ENCODE peak calls at places on chromosomes 6 and 20, in six cellular contexts. One of them, this sample, is unnamed.

GRCh38 chr6:107128577-107128976 is 13.3 kb upstream of the BEND3 start:
- DNase-seq in nephron progenitor cell: no peak
- DNase-seq in HTR-8/SVneo: no peak
- DNase-seq in iris pigment epithelial cell: peak; percentile 10
- DNase-seq in NCI-H1930: no peak
- DNase-seq in A549: no peak
- DNase-seq in this sample: no peak

GRCh38 chr6:135181333-135182119 is 418 bp downstream of the MYB start:
- DNase-seq in HTR-8/SVneo: peak; percentile 23
- DNase-seq in NCI-H1930: peak; percentile 24
- DNase-seq in nephron progenitor cell: no peak
- DNase-seq in A549: no peak
- DNase-seq in iris pigment epithelial cell: peak; percentile 21
- DNase-seq in this sample: no peak

GRCh38 chr20:58102744-58103516 is 125.5 kb downstream of the ANKRD60 start:
- DNase-seq in NCI-H1930: no peak
- DNase-seq in nephron progenitor cell: no peak
- DNase-seq in A549: no peak
- DNase-seq in iris pigment epithelial cell: no peak
- DNase-seq in HTR-8/SVneo: peak; percentile 76
- DNase-seq in this sample: no peak

GRCh38 chr6:156982168-156982567 is 205.0 kb downstream of the ARID1B start:
- DNase-seq in NCI-H1930: no peak
- DNase-seq in nephron progenitor cell: no peak
- DNase-seq in A549: no peak
- DNase-seq in iris pigment epithelial cell: no peak
- DNase-seq in HTR-8/SVneo: no peak
- DNase-seq in this sample: no peak

GRCh38 chr6:142637624-142638023 is 307.4 kb downstream of the HIVEP2 start:
- DNase-seq in nephron progenitor cell: no peak
- DNase-seq in HTR-8/SVneo: no peak
- DNase-seq in iris pigment epithelial cell: no peak
- DNase-seq in A549: no peak
- DNase-seq in NCI-H1930: no peak
- DNase-seq in this sample: no peak

GRCh38 chr6:38517005-38517404 is 122.7 kb downstream of the BTBD9 start:
- DNase-seq in NCI-H1930: no peak
- DNase-seq in A549: no peak
- DNase-seq in nephron progenitor cell: no peak
- DNase-seq in iris pigment epithelial cell: peak; percentile 68
- DNase-seq in HTR-8/SVneo: no peak
- DNase-seq in this sample: no peak

GRCh38 chr6:31528307-31528777 is 420 bp upstream of the MCCD1 start:
- DNase-seq in A549: no peak
- DNase-seq in HTR-8/SVneo: no peak
- DNase-seq in NCI-H1930: no peak
- DNase-seq in iris pigment epithelial cell: no peak
- DNase-seq in nephron progenitor cell: no peak
- DNase-seq in this sample: no peak

GRCh38 chr6:18053071-18053475 is 65.6 kb upstream of the KIF13A start:
- DNase-seq in NCI-H1930: no peak
- DNase-seq in A549: no peak
- DNase-seq in nephron progenitor cell: no peak
- DNase-seq in HTR-8/SVneo: no peak
- DNase-seq in iris pigment epithelial cell: peak; percentile 84
- DNase-seq in this sample: no peak

GRCh38 chr6:35448191-35448590 is 3.9 kb upstream of the FANCE start:
- DNase-seq in NCI-H1930: no peak
- DNase-seq in A549: no peak
- DNase-seq in nephron progenitor cell: no peak
- DNase-seq in iris pigment epithelial cell: no peak
- DNase-seq in HTR-8/SVneo: no peak
- DNase-seq in this sample: no peak

GRCh38 chr6:26335631-26336323 is 29.2 kb upstream of the BTN3A2 start:
- DNase-seq in nephron progenitor cell: no peak
- DNase-seq in NCI-H1930: no peak
- DNase-seq in HTR-8/SVneo: no peak
- DNase-seq in A549: no peak
- DNase-seq in iris pigment epithelial cell: no peak
- DNase-seq in this sample: no peak

GRCh38 chr6:31588871-31589650 is 3.0 kb downstream of the LST1 start:
- DNase-seq in iris pigment epithelial cell: no peak
- DNase-seq in A549: no peak
- DNase-seq in nephron progenitor cell: no peak
- DNase-seq in HTR-8/SVneo: no peak
- DNase-seq in NCI-H1930: no peak
- DNase-seq in this sample: no peak

GRCh38 chr6:131197716-131198115 is 62.4 kb downstream of the AKAP7 start:
- DNase-seq in A549: no peak
- DNase-seq in iris pigment epithelial cell: no peak
- DNase-seq in HTR-8/SVneo: no peak
- DNase-seq in nephron progenitor cell: no peak
- DNase-seq in NCI-H1930: no peak
- DNase-seq in this sample: no peak

GRCh38 chr6:167581637-167582036 is 245.1 kb upstream of the AFDN start:
- DNase-seq in A549: no peak
- DNase-seq in nephron progenitor cell: no peak
- DNase-seq in iris pigment epithelial cell: no peak
- DNase-seq in NCI-H1930: no peak
- DNase-seq in HTR-8/SVneo: no peak
- DNase-seq in this sample: no peak

GRCh38 chr6:113011803-113012202 is 664.7 kb downstream of the RFPL4B start:
- DNase-seq in A549: no peak
- DNase-seq in HTR-8/SVneo: peak; percentile 13
- DNase-seq in iris pigment epithelial cell: peak; percentile 72
- DNase-seq in NCI-H1930: no peak
- DNase-seq in nephron progenitor cell: no peak
- DNase-seq in this sample: no peak

GRCh38 chr20:58852559-58853271 is at the start of gene GNAS:
- DNase-seq in A549: peak; percentile 72
- DNase-seq in iris pigment epithelial cell: peak; percentile 71
- DNase-seq in HTR-8/SVneo: no peak
- DNase-seq in nephron progenitor cell: peak; percentile 75
- DNase-seq in NCI-H1930: peak; percentile 70
- DNase-seq in this sample: peak; percentile 66

GRCh38 chr20:19012671-19013070 is 199.1 kb downstream of the SCP2D1 start:
- DNase-seq in NCI-H1930: no peak
- DNase-seq in A549: no peak
- DNase-seq in HTR-8/SVneo: no peak
- DNase-seq in iris pigment epithelial cell: peak; percentile 6
- DNase-seq in nephron progenitor cell: no peak
- DNase-seq in this sample: no peak

GRCh38 chr20:52313335-52313963 is 121.9 kb upstream of the ZFP64 start:
- DNase-seq in iris pigment epithelial cell: peak; percentile 49
- DNase-seq in nephron progenitor cell: peak; percentile 24
- DNase-seq in A549: peak; percentile 23
- DNase-seq in NCI-H1930: peak; percentile 42
- DNase-seq in HTR-8/SVneo: peak; percentile 82
- DNase-seq in this sample: peak; percentile 49

GRCh38 chr6:55433446-55434130 is 106.3 kb downstream of the GFRAL start:
- DNase-seq in HTR-8/SVneo: no peak
- DNase-seq in iris pigment epithelial cell: peak; percentile 63
- DNase-seq in nephron progenitor cell: no peak
- DNase-seq in NCI-H1930: no peak
- DNase-seq in A549: no peak
- DNase-seq in this sample: no peak

GRCh38 chr6:169161572-169162167 is 92.0 kb downstream of the THBS2 start:
- DNase-seq in HTR-8/SVneo: no peak
- DNase-seq in NCI-H1930: no peak
- DNase-seq in nephron progenitor cell: no peak
- DNase-seq in A549: no peak
- DNase-seq in iris pigment epithelial cell: no peak
- DNase-seq in this sample: no peak

GRCh38 chr6:89145962-89146747 is at the start of gene PM20D2:
- DNase-seq in nephron progenitor cell: peak; percentile 75
- DNase-seq in HTR-8/SVneo: peak; percentile 83
- DNase-seq in iris pigment epithelial cell: peak; percentile 32
- DNase-seq in NCI-H1930: peak; percentile 65
- DNase-seq in A549: peak; percentile 73
- DNase-seq in this sample: peak; percentile 52

GRCh38 chr20:36887779-36888133 is 11.8 kb downstream of the TLDC2 start:
- DNase-seq in nephron progenitor cell: no peak
- DNase-seq in iris pigment epithelial cell: no peak
- DNase-seq in NCI-H1930: no peak
- DNase-seq in A549: no peak
- DNase-seq in HTR-8/SVneo: no peak
- DNase-seq in this sample: no peak

GRCh38 chr6:71043902-71044301 is 87.0 kb upstream of the B3GAT2 start:
- DNase-seq in A549: no peak
- DNase-seq in iris pigment epithelial cell: peak; percentile 31
- DNase-seq in nephron progenitor cell: no peak
- DNase-seq in NCI-H1930: no peak
- DNase-seq in HTR-8/SVneo: no peak
- DNase-seq in this sample: no peak

GRCh38 chr6:88612631-88613030 is 350.8 kb downstream of the RNGTT start:
- DNase-seq in HTR-8/SVneo: no peak
- DNase-seq in iris pigment epithelial cell: no peak
- DNase-seq in nephron progenitor cell: no peak
- DNase-seq in A549: no peak
- DNase-seq in NCI-H1930: no peak
- DNase-seq in this sample: no peak

GRCh38 chr6:56713285-56713684 is 70.6 kb upstream of the DST start:
- DNase-seq in HTR-8/SVneo: peak; percentile 69
- DNase-seq in iris pigment epithelial cell: peak; percentile 93
- DNase-seq in NCI-H1930: no peak
- DNase-seq in A549: no peak
- DNase-seq in nephron progenitor cell: no peak
- DNase-seq in this sample: no peak

GRCh38 chr6:53854843-53855567 is 60.2 kb downstream of the LRRC1 start:
- DNase-seq in nephron progenitor cell: no peak
- DNase-seq in A549: no peak
- DNase-seq in HTR-8/SVneo: no peak
- DNase-seq in iris pigment epithelial cell: no peak
- DNase-seq in NCI-H1930: no peak
- DNase-seq in this sample: no peak

GRCh38 chr20:57414867-57415592 is 23.8 kb downstream of the RBM38 start:
- DNase-seq in A549: no peak
- DNase-seq in iris pigment epithelial cell: peak; percentile 30
- DNase-seq in NCI-H1930: no peak
- DNase-seq in nephron progenitor cell: no peak
- DNase-seq in HTR-8/SVneo: peak; percentile 76
- DNase-seq in this sample: peak; percentile 20

This sample was measured in NCI-H460.